ENCODE peak calls at places on chromosomes 16 and 17, in four cellular contexts. B is A549; L is HCT116; P is CD8-positive, alpha-beta memory T cell. S is an unnamed sample. For H3K4me1 and H3K9me3, the result is how much of the 10 kb centered on the place peaks cover.

GRCh38 chr17:80663783-80664206 is 119.2 kb downstream of the RPTOR start:
- DNase-seq in B (no peak), L (no peak), P (no peak), S (peak)

GRCh38 chr17:75152971-75153853 is 1.1 kb downstream of the JPT1 start:
- DNase-seq in B (peak), L (no peak), P (no peak), S (no peak)

GRCh38 chr17:77748436-77748835 is 210.1 kb upstream of the TNRC6C start:
- DNase-seq in B (no peak), L (no peak), P (no peak), S (no peak)

GRCh38 chr16:63157818-63158217 is 1121.6 kb upstream of the CDH8 start:
- DNase-seq in B (no peak), L (no peak), P (no peak), S (no peak)

GRCh38 chr17:44636562-44636961 is 19.7 kb upstream of the MEIOC start:
- DNase-seq in B (peak), L (peak), P (no peak), S (no peak)

GRCh38 chr16:47858333-47859067 is 297.3 kb downstream of the ABCC12 start:
- DNase-seq in B (no peak), L (no peak), P (no peak), S (no peak)

GRCh38 chr16:84117482-84117843 is 721 bp upstream of the MBTPS1 start:
- DNase-seq in B (peak), L (no peak), P (no peak), S (peak)

GRCh38 chr17:32445075-32445427 is 741 bp downstream of the PSMD11 start:
- DNase-seq in B (peak), L (no peak), P (peak), S (peak)

GRCh38 chr16:69127966-69128510 is 4.3 kb downstream of the CHTF8 start:
- DNase-seq in B (no peak), L (no peak), P (no peak), S (no peak)

GRCh38 chr17:27226611-27227234 is 67.2 kb upstream of the WSB1 start:
- DNase-seq in B (peak), L (no peak), P (no peak), S (no peak)

GRCh38 chr17:4786111-4786491 is at the start of gene VMO1:
- DNase-seq in B (no peak), L (no peak), P (no peak), S (no peak)

GRCh38 chr17:58284613-58285421 is 4.1 kb upstream of the MPO start:
- DNase-seq in B (no peak), L (no peak), P (no peak), S (no peak)

GRCh38 chr17:65633988-65634387 is 72.5 kb upstream of the AXIN2 start:
- DNase-seq in B (peak), L (no peak), P (no peak), S (no peak)

GRCh38 chr17:45997624-45998023 is 1.4 kb upstream of the STH start:
- DNase-seq in B (no peak), L (no peak), P (no peak), S (no peak)

GRCh38 chr16:22732315-22732840 is 81.6 kb upstream of the HS3ST2 start:
- DNase-seq in B (no peak), L (no peak), P (no peak), S (no peak)

GRCh38 chr17:78759969-78760352 is 22.1 kb downstream of the CYTH1 start:
- DNase-seq in B (no peak), L (no peak), P (no peak), S (no peak)

GRCh38 chr16:48277158-48277557 is 29.8 kb upstream of the ABCC11 start:
- DNase-seq in B (no peak), L (no peak), P (no peak), S (no peak)

GRCh38 chr16:86763819-86764218 is 185.5 kb downstream of the FOXL1 start:
- DNase-seq in B (no peak), L (no peak), P (no peak), S (no peak)

GRCh38 chr16:31527617-31528287 is at the start of gene AHSP:
- DNase-seq in B (no peak), L (no peak), P (no peak), S (no peak)

GRCh38 chr17:79834575-79835469 is 4.4 kb downstream of the CBX4 start:
- DNase-seq in B (peak), L (no peak), P (no peak), S (peak)

GRCh38 chr16:87332150-87332549 is 15.0 kb upstream of the C16orf95 start:
- DNase-seq in B (no peak), L (no peak), P (no peak), S (no peak)

GRCh38 chr16:83967838-83968482 is at the start of gene NECAB2:
- DNase-seq in B (no peak), L (no peak), P (no peak), S (no peak)

GRCh38 chr17:14268264-14268663 is 31.6 kb upstream of the CDRT15 start:
- DNase-seq in B (no peak), L (no peak), P (no peak), S (no peak)

GRCh38 chr16:56606688-56607618 is 1.4 kb upstream of the MT2A start:
- DNase-seq in B (peak), L (peak), P (peak), S (peak)

GRCh38 chr17:31499771-31500554 is 108.5 kb downstream of the RAB11FIP4 start:
- DNase-seq in B (no peak), L (peak), P (no peak), S (no peak)

GRCh38 chr16:49089039-49089438 is 192.6 kb downstream of the CBLN1 start:
- DNase-seq in B (no peak), L (no peak), P (no peak), S (no peak)

GRCh38 chr17:76264425-76264754 is 758 bp upstream of the UBALD2 start:
- DNase-seq in B (no peak), L (no peak), P (no peak), S (no peak)
- H3K4me1 ChIP-seq in B (under half), L (under half), P (half or more), S (half or more)

GRCh38 chr17:67374329-67375053 is 2.6 kb upstream of the PITPNC1 start:
- DNase-seq in B (peak), L (peak), P (peak), S (peak)

GRCh38 chr17:67376892-67377726 is at the start of gene PITPNC1:
- DNase-seq in B (peak), L (peak), P (peak), S (peak)

GRCh38 chr17:67376509-67376891 is 581 bp upstream of the PITPNC1 start:
- DNase-seq in B (no peak), L (no peak), P (no peak), S (no peak)

GRCh38 chr17:67375761-67376160 is 1.3 kb upstream of the PITPNC1 start:
- DNase-seq in B (no peak), L (no peak), P (no peak), S (no peak)

GRCh38 chr17:67375054-67375427 is 2.0 kb upstream of the PITPNC1 start:
- DNase-seq in B (no peak), L (no peak), P (no peak), S (no peak)
- H3K9me3 ChIP-seq in B (under half), L (under half), P (under half), S (under half)

GRCh38 chr17:50183439-50184001 is 17.7 kb downstream of the SGCA start:
- DNase-seq in B (no peak), L (no peak), P (no peak), S (no peak)
- H3K4me1 ChIP-seq in B (under half), L (under half), P (under half), S (under half)

GRCh38 chr16:852451-853185 is 52.1 kb upstream of the GNG13 start:
- DNase-seq in B (no peak), L (no peak), P (no peak), S (no peak)
- H3K9me3 ChIP-seq in B (under half), L (under half), P (under half), S (under half)

GRCh38 chr17:52147872-52148271 is 10.6 kb downstream of the CA10 start:
- DNase-seq in B (no peak), L (no peak), P (no peak), S (no peak)
- H3K4me1 ChIP-seq in B (under half), L (under half), P (under half), S (under half)

GRCh38 chr17:22460461-22461063 is 768.2 kb downstream of the KCNJ18 start:
- DNase-seq in B (no peak), L (no peak), P (no peak), S (no peak)

GRCh38 chr17:22461460-22462145 is 769.3 kb downstream of the KCNJ18 start:
- DNase-seq in B (no peak), L (no peak), P (no peak), S (no peak)

GRCh38 chr17:22459953-22460350 is 767.6 kb downstream of the KCNJ18 start:
- DNase-seq in B (no peak), L (no peak), P (no peak), S (no peak)

GRCh38 chr17:22462461-22462860 is 770.1 kb downstream of the KCNJ18 start:
- DNase-seq in B (no peak), L (no peak), P (no peak), S (no peak)

GRCh38 chr17:22459331-22459952 is 767.1 kb downstream of the KCNJ18 start:
- DNase-seq in B (no peak), L (no peak), P (no peak), S (no peak)
- H3K9me3 ChIP-seq in B (under half), L (under half), P (under half), S (under half)

DNA sequence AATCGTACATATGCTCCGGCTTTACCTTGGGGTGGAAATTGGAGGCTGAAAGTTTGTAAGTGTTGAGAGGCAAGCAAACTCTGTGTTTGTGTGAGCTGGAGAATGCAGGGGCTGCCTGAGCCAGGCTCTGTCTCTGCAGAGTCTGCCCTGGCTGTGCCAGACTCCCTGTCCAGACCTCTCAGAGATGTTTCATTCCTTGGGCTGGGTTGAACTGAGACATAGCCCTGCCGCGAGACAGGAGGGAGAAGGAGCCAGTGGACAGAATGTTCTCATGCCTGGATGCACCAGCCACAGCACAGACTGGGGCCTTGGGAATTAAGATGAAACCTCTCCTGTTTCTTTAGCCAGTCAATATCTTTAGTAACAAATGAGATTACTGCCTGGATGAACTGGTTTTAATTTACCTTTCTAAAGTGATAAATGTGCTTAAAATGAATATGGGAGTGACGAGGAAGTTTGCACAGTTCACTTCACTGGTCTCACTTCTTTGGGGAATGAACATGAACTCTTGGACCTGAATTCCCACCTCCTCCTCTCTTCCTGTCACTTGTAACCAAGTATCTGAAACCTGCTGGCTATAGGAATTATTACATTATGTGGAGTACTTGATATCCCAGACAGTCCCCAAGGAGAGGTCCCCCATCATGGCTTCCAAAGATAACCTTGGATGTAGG is 40.1 kb downstream of the YPEL2 start:
- DNase-seq in B (no peak), L (no peak), P (no peak), S (no peak)
- H3K4me1 ChIP-seq in B (under half), L (under half), P (half or more), S (half or more)

GRCh38 chr16:35797811-35798210 is 2338.4 kb downstream of the TP53TG3F start:
- DNase-seq in B (no peak), L (no peak), P (no peak), S (no peak)

GRCh38 chr16:35795361-35796029 is 2336.1 kb downstream of the TP53TG3F start:
- DNase-seq in B (no peak), L (no peak), P (no peak), S (no peak)

DNA sequence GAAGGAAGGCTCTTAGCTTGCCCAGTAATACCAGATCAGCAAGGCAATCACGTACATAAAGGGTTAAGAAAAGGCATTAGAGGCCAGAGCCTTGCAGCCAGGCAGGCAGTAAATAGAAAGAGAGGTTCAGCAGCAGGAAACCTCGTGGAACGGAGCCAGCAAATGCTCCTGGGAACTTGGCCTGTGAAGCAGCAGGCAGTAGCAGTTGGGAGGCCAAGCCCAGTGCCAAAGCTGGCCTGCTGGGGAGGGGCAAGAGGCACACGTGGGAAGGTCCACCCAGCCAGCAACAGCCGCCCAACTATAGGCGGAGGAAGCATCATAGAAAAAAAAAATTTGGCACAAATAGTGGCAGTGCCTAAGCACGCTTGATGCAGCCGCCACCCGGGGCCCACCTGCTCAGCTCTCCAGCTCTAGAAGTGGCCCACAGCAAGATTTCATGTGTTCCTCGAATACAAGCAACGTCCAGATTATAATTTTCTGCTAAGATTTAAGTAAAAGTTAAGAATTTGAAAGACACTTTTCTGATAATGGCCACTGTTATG is 2339.5 kb downstream of the TP53TG3F start:
- DNase-seq in B (peak), L (no peak), P (no peak), S (no peak)
- H3K9me3 ChIP-seq in B (under half), L (under half), P (under half), S (under half)

GRCh38 chr17:49021095-49021767 is 24.0 kb downstream of the IGF2BP1 start:
- DNase-seq in B (no peak), L (no peak), P (no peak), S (no peak)
- H3K4me1 ChIP-seq in B (half or more), L (under half), P (under half), S (under half)

S was measured in CD4-positive, alpha-beta memory T cell.